ENCODE peak calls at places on chromosomes 12 and 14, in five cellular contexts. One of them, this sample, is unnamed.

GRCh38 chr12:127552838-127553237 is 714.1 kb upstream of the TMEM132C start:
- DNase-seq in astrocyte: no peak
- DNase-seq in lower leg skin: no peak
- DNase-seq in activated CD4-positive, alpha-beta memory T cell treated with anti-CD3 and anti-CD28 coated beads for 36 hours: no peak
- DNase-seq in effector memory CD8-positive, alpha-beta T cell: no peak
- DNase-seq in this sample: no peak

GRCh38 chr12:52522346-52523011 is 2.3 kb upstream of the KRT5 start:
- DNase-seq in effector memory CD8-positive, alpha-beta T cell: no peak
- DNase-seq in lower leg skin: peak; percentile 76
- DNase-seq in astrocyte: peak; percentile 30
- DNase-seq in activated CD4-positive, alpha-beta memory T cell treated with anti-CD3 and anti-CD28 coated beads for 36 hours: no peak
- DNase-seq in this sample: no peak

GRCh38 chr12:54658306-54659264 is 10.4 kb upstream of the DCD start:
- DNase-seq in lower leg skin: no peak
- DNase-seq in activated CD4-positive, alpha-beta memory T cell treated with anti-CD3 and anti-CD28 coated beads for 36 hours: peak; percentile 64
- DNase-seq in astrocyte: no peak
- DNase-seq in effector memory CD8-positive, alpha-beta T cell: peak; percentile 38
- DNase-seq in this sample: no peak

GRCh38 chr14:99320105-99320572 is 48.1 kb upstream of the BCL11B start:
- DNase-seq in activated CD4-positive, alpha-beta memory T cell treated with anti-CD3 and anti-CD28 coated beads for 36 hours: peak; percentile 88
- DNase-seq in lower leg skin: no peak
- DNase-seq in effector memory CD8-positive, alpha-beta T cell: peak; percentile 75
- DNase-seq in astrocyte: no peak
- DNase-seq in this sample: peak; percentile 78

GRCh38 chr12:62361048-62361447 is 100.8 kb downstream of the USP15 start:
- DNase-seq in effector memory CD8-positive, alpha-beta T cell: no peak
- DNase-seq in activated CD4-positive, alpha-beta memory T cell treated with anti-CD3 and anti-CD28 coated beads for 36 hours: no peak
- DNase-seq in lower leg skin: no peak
- DNase-seq in astrocyte: peak; percentile 8
- DNase-seq in this sample: no peak

GRCh38 chr12:55829967-55830600 is 697 bp upstream of the DNAJC14 start:
- DNase-seq in effector memory CD8-positive, alpha-beta T cell: peak; percentile 43
- DNase-seq in activated CD4-positive, alpha-beta memory T cell treated with anti-CD3 and anti-CD28 coated beads for 36 hours: no peak
- DNase-seq in lower leg skin: no peak
- DNase-seq in astrocyte: no peak
- DNase-seq in this sample: peak; percentile 63

GRCh38 chr12:49279706-49280159 is 14.9 kb downstream of the TUBA1C start:
- DNase-seq in lower leg skin: no peak
- DNase-seq in effector memory CD8-positive, alpha-beta T cell: no peak
- DNase-seq in astrocyte: peak; percentile 54
- DNase-seq in activated CD4-positive, alpha-beta memory T cell treated with anti-CD3 and anti-CD28 coated beads for 36 hours: no peak
- DNase-seq in this sample: no peak

GRCh38 chr12:93581370-93581769 is 8.9 kb downstream of the SOCS2 start:
- DNase-seq in lower leg skin: no peak
- DNase-seq in astrocyte: no peak
- DNase-seq in activated CD4-positive, alpha-beta memory T cell treated with anti-CD3 and anti-CD28 coated beads for 36 hours: no peak
- DNase-seq in effector memory CD8-positive, alpha-beta T cell: no peak
- DNase-seq in this sample: no peak

GRCh38 chr14:67491741-67492504 is 3.4 kb upstream of the TMEM229B start:
- DNase-seq in activated CD4-positive, alpha-beta memory T cell treated with anti-CD3 and anti-CD28 coated beads for 36 hours: no peak
- DNase-seq in astrocyte: no peak
- DNase-seq in effector memory CD8-positive, alpha-beta T cell: no peak
- DNase-seq in lower leg skin: no peak
- DNase-seq in this sample: no peak

GRCh38 chr12:81517296-81517695 is 241.9 kb downstream of the PPFIA2 start:
- DNase-seq in lower leg skin: no peak
- DNase-seq in activated CD4-positive, alpha-beta memory T cell treated with anti-CD3 and anti-CD28 coated beads for 36 hours: no peak
- DNase-seq in astrocyte: no peak
- DNase-seq in effector memory CD8-positive, alpha-beta T cell: no peak
- DNase-seq in this sample: no peak

GRCh38 chr14:50452979-50453705 is 56.5 kb upstream of the CDKL1 start:
- DNase-seq in astrocyte: peak; percentile 84
- DNase-seq in effector memory CD8-positive, alpha-beta T cell: no peak
- DNase-seq in activated CD4-positive, alpha-beta memory T cell treated with anti-CD3 and anti-CD28 coated beads for 36 hours: no peak
- DNase-seq in lower leg skin: no peak
- DNase-seq in this sample: no peak

This sample was measured in CD8-positive, alpha-beta memory T cell.